ENCODE peak calls at places on chromosomes 4 and X, in six cellular contexts. E is globus pallidus; O is AG04450; U is KBM-7; Z is CD8-positive, alpha-beta T cell; N is stimulated activated naive CD4-positive, alpha-beta T cell. Y is an unnamed sample.

GRCh38 chr4:187380181-187380581 is 615.4 kb upstream of the ZFP42 start:
- DNase-seq in E (no peak), O (no peak), U (peak), Z (no peak), N (no peak), Y (no peak)

GRCh38 chr4:132063829-132064228 is 1085.3 kb upstream of the PCDH10 start:
- DNase-seq in E (no peak), O (peak), U (no peak), Z (no peak), N (no peak), Y (no peak)

GRCh38 chr4:30386266-30386895 is 333.8 kb upstream of the PCDH7 start:
- DNase-seq in E (no peak), O (peak), U (no peak), Z (no peak), N (no peak), Y (no peak)

GRCh38 chr4:165720411-165721082 is 152.5 kb upstream of the TLL1 start:
- DNase-seq in E (no peak), O (no peak), U (no peak), Z (no peak), N (no peak), Y (no peak)

GRCh38 chr4:6592804-6593563 is 18.0 kb downstream of the MAN2B2 start:
- DNase-seq in E (no peak), O (no peak), U (no peak), Z (no peak), N (no peak), Y (no peak)

GRCh38 chrX:56729152-56729557 is at the start of gene NBDY:
- DNase-seq in E (peak), O (no peak), U (peak), Z (peak), N (peak), Y (peak)

GRCh38 chr4:184424993-184425758 is 49.2 kb downstream of the IRF2 start:
- DNase-seq in E (no peak), O (no peak), U (no peak), Z (no peak), N (no peak), Y (no peak)

GRCh38 chr4:177393236-177393635 is 49.0 kb downstream of the AGA start:
- DNase-seq in E (no peak), O (no peak), U (peak), Z (no peak), N (no peak), Y (no peak)

GRCh38 chr4:167290684-167291083 is 56.4 kb upstream of the SPOCK3 start:
- DNase-seq in E (peak), O (no peak), U (peak), Z (no peak), N (no peak), Y (no peak)

GRCh38 chrX:36867143-36867542 is 141.0 kb upstream of the FAM47C start:
- DNase-seq in E (peak), O (no peak), U (peak), Z (no peak), N (no peak), Y (no peak)

GRCh38 chrX:54087661-54088060 is 43.4 kb upstream of the PHF8 start:
- DNase-seq in E (no peak), O (no peak), U (no peak), Z (no peak), N (no peak), Y (no peak)

GRCh38 chrX:318068-318738 is 393 bp downstream of the GTPBP6 start:
- DNase-seq in E (peak), O (peak), U (peak), Z (peak), N (no peak), Y (no peak)

GRCh38 chrX:30957753-30958152 is 68.7 kb upstream of the TAB3 start:
- DNase-seq in E (no peak), O (no peak), U (no peak), Z (no peak), N (no peak), Y (no peak)

GRCh38 chr4:86974481-86975050 is 39.8 kb downstream of the AFF1 start:
- DNase-seq in E (no peak), O (no peak), U (no peak), Z (no peak), N (no peak), Y (no peak)

GRCh38 chr4:125010776-125011503 is 298.4 kb upstream of the ANKRD50 start:
- DNase-seq in E (no peak), O (no peak), U (no peak), Z (no peak), N (no peak), Y (no peak)

GRCh38 chr4:45650545-45650944 is 473.3 kb downstream of the GABRG1 start:
- DNase-seq in E (no peak), O (no peak), U (no peak), Z (no peak), N (no peak), Y (no peak)

GRCh38 chrX:94662665-94663064 is 988.7 kb downstream of the FAM133A start:
- DNase-seq in E (no peak), O (no peak), U (peak), Z (no peak), N (no peak), Y (no peak)

GRCh38 chrX:68895339-68896250 is 66.8 kb downstream of the EFNB1 start:
- DNase-seq in E (peak), O (peak), U (no peak), Z (no peak), N (no peak), Y (no peak)

GRCh38 chrX:133068461-133068860 is 28.4 kb downstream of the USP26 start:
- DNase-seq in E (no peak), O (no peak), U (no peak), Z (no peak), N (no peak), Y (no peak)

GRCh38 chrX:153968754-153969124 is 2.9 kb downstream of the HCFC1 start:
- DNase-seq in E (no peak), O (no peak), U (peak), Z (no peak), N (peak), Y (no peak)

GRCh38 chrX:68403522-68403921 is 29.8 kb downstream of the OPHN1 start:
- DNase-seq in E (no peak), O (no peak), U (no peak), Z (no peak), N (no peak), Y (no peak)

Y was measured in T1000.